ENCODE peak calls at places on chromosomes 3 and 15, in five cellular contexts. X, O, G, B and P are unnamed samples.

GRCh38 chr3:157119369-157119951 is 40.5 kb downstream of the CCNL1 start:
- DNase-seq in X (no peak), O (no peak), G (no peak), B (no peak), P (no peak)

GRCh38 chr15:65323071-65323511 is 18.6 kb downstream of the RNU5B-1 start:
- DNase-seq in X (peak; percentile 15), O (peak; percentile 97), G (no peak), B (no peak), P (peak; percentile 99)

GRCh38 chr3:175893566-175893965 is 1034.4 kb downstream of the NAALADL2 start:
- DNase-seq in X (no peak), O (peak; percentile 80), G (no peak), B (no peak), P (no peak)

GRCh38 chr15:84598250-84598649 is 2.6 kb upstream of the ZSCAN2 start:
- DNase-seq in X (no peak), O (no peak), G (peak; percentile 11), B (peak; percentile 25), P (no peak)

GRCh38 chr3:166324401-166324800 is 487.2 kb upstream of the BCHE start:
- DNase-seq in X (no peak), O (no peak), G (no peak), B (no peak), P (no peak)

GRCh38 chr15:51721199-51721960 is 16.1 kb downstream of the LYSMD2 start:
- DNase-seq in X (no peak), O (no peak), G (no peak), B (no peak), P (no peak)

GRCh38 chr15:48766196-48766595 is 44.7 kb downstream of the CEP152 start:
- DNase-seq in X (no peak), O (no peak), G (no peak), B (no peak), P (no peak)

GRCh38 chr3:134328147-134328591 is 46.1 kb downstream of the AMOTL2 start:
- DNase-seq in X (no peak), O (no peak), G (peak; percentile 93), B (peak; percentile 92), P (peak; percentile 54)

GRCh38 chr3:150544726-150545125 is 1.6 kb downstream of the SERP1 start:
- DNase-seq in X (no peak), O (no peak), G (no peak), B (no peak), P (no peak)

GRCh38 chr15:91694131-91694828 is 159.2 kb upstream of the SLCO3A1 start:
- DNase-seq in X (no peak), O (peak; percentile 27), G (no peak), B (no peak), P (no peak)

GRCh38 chr3:189455796-189456195 is 175.4 kb upstream of the TP63 start:
- DNase-seq in X (no peak), O (no peak), G (no peak), B (no peak), P (no peak)

GRCh38 chr3:61707492-61707891 is 146.1 kb downstream of the PTPRG start:
- DNase-seq in X (no peak), O (no peak), G (no peak), B (no peak), P (no peak)

GRCh38 chr3:152968388-152969024 is 133.6 kb downstream of the P2RY1 start:
- DNase-seq in X (no peak), O (no peak), G (peak; percentile 68), B (no peak), P (no peak)

GRCh38 chr3:66889758-66890576 is 108.1 kb upstream of the KBTBD8 start:
- DNase-seq in X (no peak), O (no peak), G (no peak), B (no peak), P (peak; percentile 61)

GRCh38 chr3:195147649-195148121 is 123.3 kb downstream of the XXYLT1 start:
- DNase-seq in X (no peak), O (no peak), G (no peak), B (no peak), P (no peak)

GRCh38 chr15:75817151-75817935 is 25.9 kb upstream of the UBE2Q2 start:
- DNase-seq in X (no peak), O (no peak), G (no peak), B (no peak), P (peak; percentile 66)

GRCh38 chr15:66408690-66409089 is 22.0 kb downstream of the MAP2K1 start:
- DNase-seq in X (no peak), O (no peak), G (no peak), B (no peak), P (no peak)

GRCh38 chr3:43998374-43998840 is 243.3 kb upstream of the TOPAZ1 start:
- DNase-seq in X (no peak), O (no peak), G (no peak), B (no peak), P (no peak)

GRCh38 chr15:62560943-62561571 is 396.0 kb upstream of the C2CD4B start:
- DNase-seq in X (no peak), O (no peak), G (no peak), B (no peak), P (no peak)

GRCh38 chr3:183515968-183516851 is 39.3 kb downstream of the KLHL6 start:
- DNase-seq in X (no peak), O (no peak), G (no peak), B (no peak), P (no peak)

GRCh38 chr15:101024111-101024695 is 105.0 kb downstream of the LRRK1 start:
- DNase-seq in X (no peak), O (no peak), G (no peak), B (no peak), P (peak; percentile 25)

GRCh38 chr15:23073890-23074631 is 34.7 kb upstream of the TUBGCP5 start:
- DNase-seq in X (no peak), O (peak; percentile 39), G (no peak), B (no peak), P (peak; percentile 22)

GRCh38 chr15:68317281-68318007 is 39.9 kb downstream of the FEM1B start:
- DNase-seq in X (no peak), O (no peak), G (no peak), B (no peak), P (no peak)

GRCh38 chr15:76341366-76342045 is 4.9 kb downstream of the ISL2 start:
- DNase-seq in X (no peak), O (peak; percentile 54), G (no peak), B (no peak), P (no peak)

GRCh38 chr3:112769624-112770023 is 77.0 kb downstream of the CD200R1L start:
- DNase-seq in X (no peak), O (no peak), G (peak; percentile 64), B (peak; percentile 56), P (no peak)